ENCODE peak calls at places on chromosomes 6 and 20, in four cellular contexts. R, K, M and F are unnamed samples.

GRCh38 chr20:32551693-32552092 is 33.4 kb downstream of the NOL4L start:
- DNase-seq in K (no peak), M (no peak), R (no peak), F (no peak)

GRCh38 chr20:38764563-38765355 is 16.5 kb downstream of the ACTR5 start:
- DNase-seq in K (peak; percentile 91), R (peak; percentile 49), M (peak; percentile 87), F (peak; percentile 81)

GRCh38 chr6:109772961-109773431 is 81.9 kb downstream of the FIG4 start:
- DNase-seq in R (no peak), K (peak; percentile 57), M (no peak), F (no peak)

GRCh38 chr6:85640806-85641205 is 1.9 kb downstream of the SYNCRIP start:
- DNase-seq in K (peak; percentile 9), M (no peak), R (no peak), F (no peak)

GRCh38 chr6:168616807-168617756 is 176.1 kb downstream of the SMOC2 start:
- DNase-seq in R (no peak), K (no peak), M (no peak), F (no peak)

GRCh38 chr6:111549744-111550143 is 55.9 kb downstream of the TRAF3IP2 start:
- DNase-seq in M (no peak), K (no peak), R (no peak), F (no peak)

GRCh38 chr6:35596448-35597442 is 84.0 kb upstream of the TULP1 start:
- DNase-seq in R (peak; percentile 71), M (peak; percentile 92), K (peak; percentile 98), F (peak; percentile 97)

GRCh38 chr6:27630727-27631613 is 158.1 kb upstream of the ZNF184 start:
- DNase-seq in R (no peak), M (peak; percentile 44), K (peak; percentile 82), F (peak; percentile 43)

GRCh38 chr6:134235937-134236751 is 81.8 kb downstream of the SGK1 start:
- DNase-seq in R (peak; percentile 22), K (peak; percentile 76), M (no peak), F (no peak)

GRCh38 chr6:130794686-130795085 is 32.5 kb upstream of the SMLR1 start:
- DNase-seq in K (no peak), R (no peak), M (no peak), F (no peak)

GRCh38 chr6:129748901-129749748 is 39.1 kb upstream of the ARHGAP18 start:
- DNase-seq in R (no peak), K (peak; percentile 84), M (peak; percentile 86), F (peak; percentile 65)

GRCh38 chr6:143410859-143411270 is 39.6 kb downstream of the ADAT2 start:
- DNase-seq in M (no peak), R (no peak), K (peak; percentile 60), F (no peak)

GRCh38 chr6:154356118-154356517 is 485 bp downstream of the IPCEF1 start:
- DNase-seq in M (no peak), R (no peak), K (no peak), F (no peak)

GRCh38 chr6:72675396-72675795 is 53.5 kb downstream of the KCNQ5 start:
- DNase-seq in M (no peak), K (no peak), R (no peak), F (no peak)

GRCh38 chr20:61502433-61502832 is 250.4 kb downstream of the CDH4 start:
- DNase-seq in K (peak; percentile 48), M (no peak), R (no peak), F (no peak)

GRCh38 chr6:49835140-49835539 is 31.2 kb downstream of the CRISP1 start:
- DNase-seq in R (no peak), M (no peak), K (no peak), F (no peak)

GRCh38 chr6:168537485-168537884 is 96.5 kb downstream of the SMOC2 start:
- DNase-seq in M (no peak), R (no peak), K (no peak), F (no peak)

GRCh38 chr20:19976595-19977372 is 40.4 kb upstream of the NAA20 start:
- DNase-seq in R (no peak), M (peak; percentile 63), K (peak; percentile 83), F (no peak)

GRCh38 chr20:31414381-31414780 is 8.4 kb upstream of the DEFB121 start:
- DNase-seq in K (no peak), R (no peak), M (no peak), F (no peak)

GRCh38 chr20:23087587-23088275 is 1.6 kb upstream of the CD93 start:
- DNase-seq in K (no peak), M (no peak), R (no peak), F (no peak)

GRCh38 chr6:44084231-44085014 is 42.8 kb downstream of the MRPL14 start:
- DNase-seq in K (peak; percentile 41), R (no peak), M (peak; percentile 44), F (no peak)

GRCh38 chr6:100466410-100467143 is 1.9 kb upstream of the SIM1 start:
- DNase-seq in R (no peak), K (no peak), M (no peak), F (no peak)

GRCh38 chr6:24856246-24856599 is 57.5 kb upstream of the ARMH2 start:
- DNase-seq in M (no peak), K (no peak), R (no peak), F (no peak)

GRCh38 chr6:140850438-140850837 is 1282.3 kb upstream of the GJE1 start:
- DNase-seq in R (peak; percentile 4), K (peak; percentile 85), M (no peak), F (peak; percentile 44)

GRCh38 chr6:22470454-22471368 is 98.7 kb upstream of the HDGFL1 start:
- DNase-seq in M (no peak), K (peak; percentile 65), R (peak; percentile 71), F (peak; percentile 98)

GRCh38 chr6:130643361-130643760 is 183.8 kb upstream of the SMLR1 start:
- DNase-seq in R (no peak), K (no peak), M (no peak), F (no peak)

GRCh38 chr6:42255050-42255449 is 37.4 kb upstream of the MRPS10 start:
- DNase-seq in R (no peak), M (no peak), K (peak; percentile 33), F (no peak)

GRCh38 chr20:17928211-17928611 is 40.4 kb downstream of the SNX5 start:
- DNase-seq in R (no peak), K (peak; percentile 58), M (no peak), F (no peak)

GRCh38 chr20:51696304-51697118 is 71.7 kb downstream of the ATP9A start:
- DNase-seq in R (no peak), K (peak; percentile 29), M (no peak), F (no peak)

GRCh38 chr20:62350098-62350628 is 16.9 kb downstream of the LAMA5 start:
- DNase-seq in R (no peak), M (peak; percentile 87), K (no peak), F (no peak)

GRCh38 chr20:12882832-12883506 is 125.8 kb upstream of the SPTLC3 start:
- DNase-seq in R (no peak), K (peak; percentile 54), M (no peak), F (no peak)

GRCh38 chr20:36720510-36720909 is 25.4 kb downstream of the NDRG3 start:
- DNase-seq in K (peak; percentile 67), R (no peak), M (no peak), F (no peak)